ENCODE peak calls at places on chromosomes 1 and 21, in four cellular contexts. X is NCI-H1436, A is NCI-H1694 treated with DMSO at 0.1 percent for 48 hours, R is NCI-H345. Y is an unnamed sample.

GRCh38 chr21:39502631-39503030 is 50.9 kb downstream of the SH3BGR start:
- DNase-seq in X (no peak), A (no peak), R (no peak), Y (no peak)

GRCh38 chr1:21534674-21535378 is 25.6 kb downstream of the ALPL start:
- DNase-seq in X (peak), A (peak), R (no peak), Y (peak)

GRCh38 chr1:203534526-203534925 is 40.6 kb downstream of the OPTC start:
- DNase-seq in X (no peak), A (no peak), R (no peak), Y (no peak)

GRCh38 chr1:65177457-65177856 is 29.5 kb downstream of the AK4 start:
- DNase-seq in X (no peak), A (no peak), R (no peak), Y (no peak)

GRCh38 chr1:23807453-23807852 is 6.9 kb upstream of the GALE start:
- DNase-seq in X (no peak), A (no peak), R (no peak), Y (no peak)

GRCh38 chr1:183251959-183252450 is 65.9 kb downstream of the LAMC2 start:
- DNase-seq in X (no peak), A (no peak), R (no peak), Y (no peak)

GRCh38 chr1:178645826-178646200 is 79.2 kb upstream of the RALGPS2 start:
- DNase-seq in X (no peak), A (no peak), R (no peak), Y (no peak)

GRCh38 chr21:33642896-33643657 is 776 bp downstream of the ITSN1 start:
- DNase-seq in X (no peak), A (no peak), R (peak), Y (peak)

GRCh38 chr21:46205121-46205520 is 20.9 kb upstream of the SPATC1L start:
- DNase-seq in X (no peak), A (no peak), R (no peak), Y (peak)

GRCh38 chr1:54481201-54481884 is 66.7 kb upstream of the ACOT11 start:
- DNase-seq in X (no peak), A (no peak), R (no peak), Y (no peak)

GRCh38 chr1:241600496-241600901 is 39.7 kb downstream of the CHML start:
- DNase-seq in X (no peak), A (no peak), R (no peak), Y (no peak)

GRCh38 chr1:6200188-6200809 is 904 bp upstream of the RPL22 start:
- DNase-seq in X (no peak), A (no peak), R (no peak), Y (no peak)

GRCh38 chr1:212162635-212163034 is 122.6 kb upstream of the PPP2R5A start:
- DNase-seq in X (no peak), A (peak), R (no peak), Y (peak)

GRCh38 chr1:10642403-10643080 is 153.9 kb downstream of the CASZ1 start:
- DNase-seq in X (no peak), A (no peak), R (no peak), Y (no peak)

GRCh38 chr1:30263405-30263804 is 460.0 kb downstream of the MATN1 start:
- DNase-seq in X (no peak), A (no peak), R (no peak), Y (no peak)